ENCODE peak calls at places on chromosomes 13 and 19, in six cellular contexts. D, S, J, R, Y and W are unnamed samples. For H3K4me1, the result is how much of the 10 kb centered on the place peaks cover.

GRCh38 chr13:110616103-110617101 is 1.1 kb downstream of the NAXD start:
- DNase-seq in D (peak), S (no peak), J (no peak), R (peak), Y (peak), W (peak)

GRCh38 chr19:7595466-7596133 is at the start of gene CAMSAP3:
- DNase-seq in D (peak), S (no peak), J (no peak), R (no peak), Y (no peak), W (peak)

GRCh38 chr13:51912091-51912490 is 50.3 kb downstream of the CCDC70 start:
- DNase-seq in D (no peak), S (no peak), J (no peak), R (no peak), Y (no peak), W (peak)

GRCh38 chr19:1277061-1277460 is 1.7 kb downstream of the FAM174C start:
- DNase-seq in D (no peak), S (peak), J (no peak), R (peak), Y (no peak), W (no peak)

GRCh38 chr19:2186071-2186846 is 22.5 kb downstream of the DOT1L start:
- DNase-seq in D (peak), S (peak), J (no peak), R (no peak), Y (peak), W (peak)

GRCh38 chr13:67619346-67619745 is 389.2 kb upstream of the PCDH9 start:
- DNase-seq in D (no peak), S (no peak), J (no peak), R (no peak), Y (peak), W (no peak)

GRCh38 chr19:41945135-41945766 is 13.9 kb downstream of the RABAC1 start:
- DNase-seq in D (peak), S (no peak), J (peak), R (peak), Y (no peak), W (no peak)

GRCh38 chr13:24313449-24313848 is 4.1 kb downstream of the C1QTNF9 start:
- DNase-seq in D (no peak), S (no peak), J (no peak), R (no peak), Y (peak), W (no peak)

GRCh38 chr19:30540671-30541210 is 168.6 kb downstream of the ZNF536 start:
- DNase-seq in D (no peak), S (no peak), J (no peak), R (no peak), Y (no peak), W (no peak)

GRCh38 chr13:70568571-70568970 is 460.3 kb upstream of the KLHL1 start:
- DNase-seq in D (no peak), S (no peak), J (peak), R (no peak), Y (peak), W (no peak)

GRCh38 chr13:70571221-70571620 is 463.0 kb upstream of the KLHL1 start:
- DNase-seq in D (no peak), S (no peak), J (no peak), R (no peak), Y (no peak), W (no peak)
- H3K4me1 ChIP-seq in D (under half), S (under half), J (under half), R (under half), Y (under half), W (under half)

GRCh38 chr13:59247166-59247565 is 916.6 kb downstream of the DIAPH3 start:
- DNase-seq in D (peak), S (no peak), J (no peak), R (no peak), Y (no peak), W (peak)

GRCh38 chr13:59250276-59250990 is 913.3 kb downstream of the DIAPH3 start:
- DNase-seq in D (no peak), S (no peak), J (no peak), R (no peak), Y (no peak), W (no peak)
- TF ChIP-seq POLR2A in D (no peak), S (no peak), J (no peak), R (no peak), Y (no peak), W (no peak)

GRCh38 chr13:98542568-98543379 is 34.1 kb downstream of the STK24 start:
- DNase-seq in D (no peak), S (no peak), J (no peak), R (no peak), Y (no peak), W (no peak)

GRCh38 chr13:98544105-98544710 is 32.7 kb downstream of the STK24 start:
- DNase-seq in D (no peak), S (no peak), J (no peak), R (no peak), Y (no peak), W (no peak)

GRCh38 chr13:98541211-98541610 is 35.7 kb downstream of the STK24 start:
- DNase-seq in D (no peak), S (no peak), J (no peak), R (no peak), Y (no peak), W (no peak)

GRCh38 chr13:98541701-98542203 is 35.2 kb downstream of the STK24 start:
- DNase-seq in D (no peak), S (no peak), J (no peak), R (no peak), Y (no peak), W (no peak)

DNA sequence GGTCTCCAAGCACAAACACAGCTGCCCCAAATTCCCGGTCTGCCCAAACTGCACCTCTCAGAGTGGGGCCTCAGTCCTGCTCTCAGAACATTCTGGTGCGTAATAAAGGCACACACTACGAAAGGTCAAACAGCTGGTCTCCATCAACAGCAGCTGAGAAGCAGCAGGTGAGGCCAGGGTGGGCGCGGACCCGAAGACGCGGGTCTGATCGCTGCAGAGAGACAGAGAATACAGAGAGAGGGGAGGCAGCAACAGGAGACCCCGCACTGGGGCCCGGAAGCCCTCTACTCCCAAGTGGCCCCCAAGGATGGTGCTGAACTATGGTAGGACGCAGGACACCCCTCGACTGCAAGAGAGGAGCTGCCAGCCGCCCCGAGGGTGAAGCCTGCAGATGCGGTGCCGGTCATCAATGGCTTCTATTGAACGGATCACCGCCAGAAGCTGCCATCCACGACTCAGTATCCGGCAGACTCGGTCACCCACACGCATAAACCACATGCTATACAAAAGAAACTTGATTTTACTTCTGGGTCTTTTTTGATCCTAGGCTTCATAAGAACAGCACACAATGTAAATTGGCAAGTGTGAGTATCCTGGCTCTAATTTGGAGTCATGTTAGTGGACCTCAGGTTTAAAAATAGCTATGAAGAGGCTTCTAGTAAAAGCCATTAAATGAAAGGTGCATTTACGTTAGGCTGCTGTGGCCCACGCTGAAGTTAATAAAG is 33.4 kb downstream of the STK24 start:
- DNase-seq in D (no peak), S (no peak), J (no peak), R (no peak), Y (no peak), W (no peak)
- H3K4me1 ChIP-seq in D (under half), S (under half), J (half or more), R (under half), Y (under half), W (half or more)

GRCh38 chr19:54459282-54460229 is 4.0 kb downstream of the LENG9 start:
- DNase-seq in D (no peak), S (no peak), J (no peak), R (no peak), Y (no peak), W (no peak)
- TF ChIP-seq POLR2A in D (no peak), S (no peak), J (no peak), R (no peak), Y (no peak), W (no peak)

GRCh38 chr19:33376931-33377557 is 3.5 kb downstream of the CEBPG start:
- DNase-seq in D (peak), S (no peak), J (no peak), R (no peak), Y (no peak), W (no peak)

GRCh38 chr19:33377586-33378475 is 4.3 kb downstream of the CEBPG start:
- DNase-seq in D (no peak), S (no peak), J (no peak), R (no peak), Y (no peak), W (no peak)

GRCh38 chr19:33382006-33382405 is 8.5 kb downstream of the CEBPG start:
- DNase-seq in D (no peak), S (no peak), J (no peak), R (no peak), Y (no peak), W (no peak)

GRCh38 chr19:33381101-33381500 is 7.6 kb downstream of the CEBPG start:
- DNase-seq in D (no peak), S (no peak), J (no peak), R (no peak), Y (no peak), W (no peak)

GRCh38 chr19:33379151-33379829 is 5.8 kb downstream of the CEBPG start:
- DNase-seq in D (no peak), S (no peak), J (no peak), R (no peak), Y (no peak), W (no peak)
- H3K4me1 ChIP-seq in D (under half), S (under half), J (under half), R (under half), Y (under half), W (under half)